ENCODE peak calls at places on chromosomes 1 and 21, in seven cellular contexts. M is K562, S is A549, V is IMR-90, A is endothelial cell of umbilical vein, F is adrenal gland, R is GM12892. X is an unnamed sample.

GRCh38 chr1:159088050-159088449 is 11.5 kb upstream of the AIM2 start:
- DNase-seq in S (no peak), R (no peak), F (no peak), V (peak), A (peak), M (no peak), X (no peak)

GRCh38 chr1:20426923-20427322 is 59.1 kb downstream of the CAMK2N1 start:
- DNase-seq in A (peak), S (peak), R (no peak), M (no peak), F (no peak), V (peak), X (peak)

GRCh38 chr1:160777486-160778089 is 18.4 kb upstream of the LY9 start:
- DNase-seq in S (peak), A (peak), M (peak), F (no peak), V (no peak), R (no peak), X (peak)

GRCh38 chr21:45415188-45415942 is 10.4 kb downstream of the COL18A1 start:
- DNase-seq in V (no peak), M (no peak), A (no peak), R (no peak), F (no peak), S (no peak), X (no peak)

GRCh38 chr1:86231076-86231475 is 74.5 kb upstream of the COL24A1 start:
- DNase-seq in A (no peak), R (no peak), M (no peak), S (no peak), F (no peak), V (no peak), X (no peak)

GRCh38 chr1:175471039-175471800 is 272.2 kb downstream of the TNR start:
- DNase-seq in F (no peak), R (no peak), M (no peak), S (no peak), V (no peak), A (no peak), X (no peak)

GRCh38 chr1:236835491-236835890 is 40.4 kb downstream of the MTR start:
- DNase-seq in M (no peak), R (no peak), V (no peak), F (no peak), A (no peak), S (no peak), X (no peak)

GRCh38 chr1:53328490-53329182 is 766 bp upstream of the LRP8 start:
- DNase-seq in S (no peak), F (no peak), A (no peak), M (no peak), V (no peak), R (no peak), X (no peak)

GRCh38 chr1:220099826-220100225 is 5.9 kb downstream of the IARS2 start:
- DNase-seq in M (no peak), S (no peak), F (no peak), A (peak), V (no peak), R (no peak), X (no peak)

GRCh38 chr21:29697555-29698193 is 242.1 kb downstream of the GRIK1 start:
- DNase-seq in F (no peak), A (no peak), R (peak), V (peak), S (no peak), M (no peak), X (no peak)

GRCh38 chr1:43152866-43153265 is 19.2 kb downstream of the EBNA1BP2 start:
- DNase-seq in M (no peak), R (no peak), V (peak), S (no peak), A (no peak), F (no peak), X (no peak)

GRCh38 chr1:1521331-1521730 is 9.4 kb downstream of the ATAD3A start:
- DNase-seq in M (no peak), F (no peak), R (no peak), S (no peak), A (no peak), V (no peak), X (no peak)

GRCh38 chr1:93963585-93963984 is 54.4 kb upstream of the GCLM start:
- DNase-seq in S (peak), V (no peak), M (no peak), A (no peak), F (no peak), R (no peak), X (no peak)

GRCh38 chr1:30677471-30677870 is 45.9 kb downstream of the MATN1 start:
- DNase-seq in A (peak), M (no peak), V (no peak), R (no peak), S (no peak), F (no peak), X (no peak)

GRCh38 chr1:58839871-58840835 is 56.3 kb upstream of the JUN start:
- DNase-seq in S (no peak), F (peak), R (no peak), A (peak), M (no peak), V (peak), X (no peak)

GRCh38 chr1:22328331-22329170 is 123.1 kb upstream of the ZBTB40 start:
- DNase-seq in V (no peak), R (no peak), F (peak), S (no peak), A (no peak), M (no peak), X (no peak)

GRCh38 chr1:32351077-32351858 is 11.0 kb downstream of the FAM229A start:
- DNase-seq in R (peak), S (peak), M (peak), F (peak), V (peak), A (peak), X (peak)

GRCh38 chr1:22169816-22170215 is 26.9 kb upstream of the WNT4 start:
- DNase-seq in S (no peak), M (no peak), F (no peak), A (no peak), R (no peak), V (no peak), X (no peak)

GRCh38 chr1:158019177-158019868 is 25.9 kb downstream of the KIRREL1 start:
- DNase-seq in A (peak), M (no peak), F (peak), S (peak), R (no peak), V (peak), X (peak)

GRCh38 chr1:204294371-204294770 is 65.4 kb downstream of the PLEKHA6 start:
- DNase-seq in F (peak), S (peak), V (peak), A (no peak), M (no peak), R (no peak), X (peak)

GRCh38 chr1:42950146-42950480 is 8.6 kb downstream of the SLC2A1 start:
- DNase-seq in A (no peak), R (no peak), V (peak), F (no peak), S (no peak), M (no peak), X (no peak)

GRCh38 chr1:151292207-151293030 is 10.3 kb downstream of the ZNF687 start:
- DNase-seq in V (no peak), A (no peak), F (no peak), M (peak), S (no peak), R (no peak), X (no peak)

GRCh38 chr1:7613851-7614205 is 157.3 kb upstream of the VAMP3 start:
- DNase-seq in F (no peak), A (no peak), M (no peak), S (no peak), V (no peak), R (no peak), X (no peak)

GRCh38 chr1:7614576-7615074 is 156.5 kb upstream of the VAMP3 start:
- DNase-seq in M (no peak), V (no peak), R (no peak), F (no peak), A (no peak), S (no peak), X (no peak)

GRCh38 chr1:7615138-7615537 is 156.0 kb upstream of the VAMP3 start:
- DNase-seq in V (no peak), A (no peak), S (no peak), F (no peak), R (no peak), M (no peak), X (no peak)

GRCh38 chr1:7611421-7612010 is 159.6 kb upstream of the VAMP3 start:
- DNase-seq in A (no peak), F (no peak), R (no peak), S (no peak), M (no peak), V (no peak), X (no peak)

DNA sequence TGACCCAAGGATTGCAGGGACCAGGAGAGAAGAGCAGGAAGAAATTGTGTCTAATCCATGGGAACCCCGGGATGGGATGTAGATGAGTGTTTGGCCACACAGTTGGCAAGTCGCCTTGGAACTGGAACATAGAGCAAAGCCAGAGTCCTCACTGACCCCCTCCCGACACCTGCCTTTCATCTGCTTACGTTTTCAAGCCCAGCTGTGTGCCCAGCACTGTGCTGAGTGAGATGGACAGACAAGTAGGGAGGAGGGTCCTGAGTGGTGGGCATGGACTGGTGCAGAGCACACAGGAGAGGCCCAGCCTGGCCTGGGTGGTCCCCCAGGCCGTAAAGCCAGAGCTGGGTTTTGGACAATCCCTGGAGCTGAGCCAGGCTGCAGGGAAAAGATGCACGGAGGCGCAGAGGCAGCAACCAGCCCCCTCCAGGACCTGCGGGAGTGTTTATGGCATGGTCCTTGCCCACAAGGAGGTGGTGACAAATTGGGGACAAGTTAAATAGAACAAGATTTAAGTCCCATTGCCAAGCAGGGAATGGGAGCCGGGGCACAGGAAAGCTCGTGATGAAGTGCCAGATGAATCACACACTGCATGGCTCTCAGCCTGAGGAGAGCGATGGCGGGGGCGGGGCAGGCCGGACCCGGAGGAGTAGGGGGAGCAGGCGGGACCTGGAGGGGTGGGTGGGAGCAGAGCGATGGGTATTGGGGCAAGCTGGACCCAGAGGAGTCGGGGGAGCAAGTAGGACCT is 157.8 kb upstream of the VAMP3 start:
- DNase-seq in V (no peak), M (no peak), A (no peak), R (no peak), S (no peak), F (no peak), X (no peak)
- TF ChIP-seq POLR2A in V (no peak), M (no peak), A (no peak), R (no peak), S (no peak), F (no peak), X (no peak)

GRCh38 chr21:33588485-33589335 is at the start of gene DONSON:
- DNase-seq in R (peak), F (peak), S (peak), A (peak), V (peak), M (peak), X (peak)
- TF ChIP-seq POLR2A in R (peak), F (peak), S (peak), A (peak), V (peak), M (peak), X (peak)

GRCh38 chr1:156721131-156721924 is 6.9 kb upstream of the METTL25B start:
- DNase-seq in M (no peak), F (no peak), R (no peak), V (no peak), A (no peak), S (no peak), X (no peak)
- TF ChIP-seq POLR2A in M (peak), F (no peak), R (peak), V (no peak), A (no peak), S (no peak), X (no peak)

GRCh38 chr21:36388076-36388475 is 2.9 kb downstream of the CHAF1B start:
- DNase-seq in R (no peak), S (no peak), M (no peak), A (no peak), F (no peak), V (no peak), X (no peak)

GRCh38 chr21:36385909-36386642 is 884 bp downstream of the CHAF1B start:
- DNase-seq in S (no peak), R (no peak), A (peak), V (peak), M (no peak), F (no peak), X (no peak)

GRCh38 chr21:36384885-36385232 is 333 bp upstream of the CHAF1B start:
- DNase-seq in A (no peak), S (no peak), V (no peak), R (no peak), M (no peak), F (no peak), X (no peak)

GRCh38 chr21:36381841-36382589 is 3.2 kb upstream of the CHAF1B start:
- DNase-seq in F (no peak), V (peak), R (no peak), M (no peak), A (peak), S (no peak), X (no peak)

DNA sequence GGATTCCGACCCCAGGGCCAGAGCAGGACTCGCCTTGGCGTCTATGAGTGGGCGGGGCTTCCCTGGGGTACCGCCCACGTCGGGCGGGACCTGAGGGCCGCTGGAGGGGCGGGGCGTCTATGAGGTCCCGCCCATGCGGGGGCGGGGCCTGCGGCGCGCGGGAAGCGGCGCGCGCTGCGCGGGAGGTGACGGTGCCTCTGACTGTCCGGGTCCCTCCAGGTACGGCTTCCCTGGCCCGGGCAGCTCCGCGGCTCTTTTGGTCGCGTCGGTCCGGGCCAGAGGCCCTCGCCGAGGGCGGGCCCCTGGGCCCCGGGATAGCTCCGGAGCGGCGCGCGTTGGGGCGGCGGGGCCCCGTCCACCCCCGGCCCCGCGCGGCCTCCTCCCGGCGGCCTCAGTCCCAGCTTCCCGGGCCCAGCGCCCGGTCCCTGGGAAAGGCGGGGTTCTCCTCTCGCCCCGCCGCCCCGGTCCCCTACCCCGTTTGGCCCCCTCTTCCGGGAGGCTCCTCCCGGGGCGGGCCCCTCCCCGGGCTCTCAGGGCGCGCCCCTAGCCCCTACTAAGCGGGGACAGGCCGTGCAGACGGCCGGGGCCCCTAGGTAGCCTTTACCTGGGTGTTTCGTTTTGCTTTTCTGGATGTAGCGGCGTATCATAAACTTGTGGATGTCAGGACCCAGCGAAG is at the start of gene CHAF1B:
- DNase-seq in R (peak), M (peak), F (peak), S (peak), V (peak), A (peak), X (peak)
- TF ChIP-seq POLR2A in R (peak), M (peak), F (peak), S (peak), V (peak), A (peak), X (peak)

X was measured in H54.